ENCODE peak calls at places on chromosomes 2 and 18, in five cellular contexts. One of them, this sample, is unnamed.

GRCh38 chr2:133063792-133064191 is 393.8 kb upstream of the LYPD1 start:
- DNase-seq in GM23338: peak; percentile 87
- DNase-seq in cardiac fibroblast: peak; percentile 5
- DNase-seq in epithelial cell of proximal tubule: no peak
- DNase-seq in adrenal gland: no peak
- DNase-seq in this sample: peak; percentile 39

GRCh38 chr2:157497603-157498314 is 53.9 kb upstream of the CYTIP start:
- DNase-seq in GM23338: peak; percentile 82
- DNase-seq in cardiac fibroblast: peak; percentile 50
- DNase-seq in epithelial cell of proximal tubule: no peak
- DNase-seq in adrenal gland: no peak
- DNase-seq in this sample: peak; percentile 53

GRCh38 chr2:122433123-122433754 is 677.8 kb downstream of the TSN start:
- DNase-seq in GM23338: no peak
- DNase-seq in cardiac fibroblast: no peak
- DNase-seq in epithelial cell of proximal tubule: peak; percentile 84
- DNase-seq in adrenal gland: no peak
- DNase-seq in this sample: peak; percentile 22

GRCh38 chr2:226813148-226813701 is 13.6 kb upstream of the IRS1 start:
- DNase-seq in GM23338: peak; percentile 67
- DNase-seq in cardiac fibroblast: no peak
- DNase-seq in epithelial cell of proximal tubule: no peak
- DNase-seq in adrenal gland: no peak
- DNase-seq in this sample: peak; percentile 55

GRCh38 chr2:232030229-232030628 is 68.7 kb downstream of the DIS3L2 start:
- DNase-seq in GM23338: peak; percentile 56
- DNase-seq in cardiac fibroblast: no peak
- DNase-seq in epithelial cell of proximal tubule: no peak
- DNase-seq in adrenal gland: no peak
- DNase-seq in this sample: no peak

GRCh38 chr2:238684362-238685326 is 163.2 kb upstream of the TWIST2 start:
- DNase-seq in GM23338: no peak
- DNase-seq in cardiac fibroblast: peak; percentile 96
- DNase-seq in epithelial cell of proximal tubule: peak; percentile 16
- DNase-seq in adrenal gland: peak; percentile 39
- DNase-seq in this sample: peak; percentile 98

GRCh38 chr2:63614983-63615945 is 26.5 kb downstream of the MDH1 start:
- DNase-seq in GM23338: peak; percentile 89
- DNase-seq in cardiac fibroblast: peak; percentile 48
- DNase-seq in epithelial cell of proximal tubule: no peak
- DNase-seq in adrenal gland: no peak
- DNase-seq in this sample: peak; percentile 86

GRCh38 chr2:15986068-15986560 is 45.8 kb downstream of the MYCN start:
- DNase-seq in GM23338: no peak
- DNase-seq in cardiac fibroblast: no peak
- DNase-seq in epithelial cell of proximal tubule: no peak
- DNase-seq in adrenal gland: peak; percentile 17
- DNase-seq in this sample: no peak

GRCh38 chr2:239363946-239364637 is 36.7 kb downstream of the HDAC4 start:
- DNase-seq in GM23338: no peak
- DNase-seq in cardiac fibroblast: no peak
- DNase-seq in epithelial cell of proximal tubule: no peak
- DNase-seq in adrenal gland: peak; percentile 10
- DNase-seq in this sample: no peak

GRCh38 chr2:223613017-223613950 is 11.1 kb upstream of the SCG2 start:
- DNase-seq in GM23338: peak; percentile 82
- DNase-seq in cardiac fibroblast: peak; percentile 98
- DNase-seq in epithelial cell of proximal tubule: peak; percentile 79
- DNase-seq in adrenal gland: peak; percentile 89
- DNase-seq in this sample: peak; percentile 98

GRCh38 chr2:181957668-181958067 is 28.0 kb upstream of the PPP1R1C start:
- DNase-seq in GM23338: no peak
- DNase-seq in cardiac fibroblast: no peak
- DNase-seq in epithelial cell of proximal tubule: no peak
- DNase-seq in adrenal gland: no peak
- DNase-seq in this sample: no peak

GRCh38 chr2:223779877-223780276 is 57.5 kb downstream of the AP1S3 start:
- DNase-seq in GM23338: peak; percentile 92
- DNase-seq in cardiac fibroblast: peak; percentile 59
- DNase-seq in epithelial cell of proximal tubule: no peak
- DNase-seq in adrenal gland: no peak
- DNase-seq in this sample: peak; percentile 53

GRCh38 chr18:13615432-13615861 is 110.9 kb downstream of the FAM210A start:
- DNase-seq in GM23338: no peak
- DNase-seq in cardiac fibroblast: no peak
- DNase-seq in epithelial cell of proximal tubule: no peak
- DNase-seq in adrenal gland: no peak
- DNase-seq in this sample: no peak

GRCh38 chr2:233831011-233831721 is 23.2 kb downstream of the HJURP start:
- DNase-seq in GM23338: no peak
- DNase-seq in cardiac fibroblast: no peak
- DNase-seq in epithelial cell of proximal tubule: no peak
- DNase-seq in adrenal gland: no peak
- DNase-seq in this sample: peak; percentile 35

GRCh38 chr2:74333175-74333574 is 10.0 kb downstream of the SLC4A5 start:
- DNase-seq in GM23338: peak; percentile 77
- DNase-seq in cardiac fibroblast: peak; percentile 66
- DNase-seq in epithelial cell of proximal tubule: no peak
- DNase-seq in adrenal gland: peak; percentile 40
- DNase-seq in this sample: peak; percentile 59
- TF ChIP-seq CTCF in GM23338: peak; percentile 86
- TF ChIP-seq CTCF in cardiac fibroblast: peak; percentile 65
- TF ChIP-seq CTCF in epithelial cell of proximal tubule: peak; percentile 74
- TF ChIP-seq CTCF in adrenal gland: peak; percentile 40
- TF ChIP-seq CTCF in this sample: peak; percentile 57

GRCh38 chr2:74499940-74500577 is 656 bp upstream of the LBX2 start:
- DNase-seq in GM23338: peak; percentile 25
- DNase-seq in cardiac fibroblast: no peak
- DNase-seq in epithelial cell of proximal tubule: no peak
- DNase-seq in adrenal gland: no peak
- DNase-seq in this sample: no peak

GRCh38 chr2:74502147-74502719 is 2.8 kb upstream of the LBX2 start:
- DNase-seq in GM23338: no peak
- DNase-seq in cardiac fibroblast: peak; percentile 28
- DNase-seq in epithelial cell of proximal tubule: no peak
- DNase-seq in adrenal gland: no peak
- DNase-seq in this sample: no peak

GRCh38 chr2:74500578-74500946 is 1.2 kb upstream of the LBX2 start:
- DNase-seq in GM23338: peak; percentile 51
- DNase-seq in cardiac fibroblast: no peak
- DNase-seq in epithelial cell of proximal tubule: no peak
- DNase-seq in adrenal gland: no peak
- DNase-seq in this sample: no peak

GRCh38 chr2:74502720-74503505 is 3.5 kb upstream of the LBX2 start:
- DNase-seq in GM23338: peak; percentile 73
- DNase-seq in cardiac fibroblast: peak; percentile 92
- DNase-seq in epithelial cell of proximal tubule: no peak
- DNase-seq in adrenal gland: peak; percentile 86
- DNase-seq in this sample: peak; percentile 77

GRCh38 chr2:74501335-74502071 is 2.1 kb upstream of the LBX2 start:
- DNase-seq in GM23338: peak; percentile 55
- DNase-seq in cardiac fibroblast: no peak
- DNase-seq in epithelial cell of proximal tubule: no peak
- DNase-seq in adrenal gland: no peak
- DNase-seq in this sample: no peak
- H3K4me3 ChIP-seq in GM23338: peak overlapping the region; percentile 71
- H3K4me3 ChIP-seq in cardiac fibroblast: peak overlapping the region; percentile 69
- H3K4me3 ChIP-seq in epithelial cell of proximal tubule: peak overlapping the region; percentile 94
- H3K4me3 ChIP-seq in adrenal gland: no peak overlapping the region
- H3K4me3 ChIP-seq in this sample: no peak overlapping the region

DNA sequence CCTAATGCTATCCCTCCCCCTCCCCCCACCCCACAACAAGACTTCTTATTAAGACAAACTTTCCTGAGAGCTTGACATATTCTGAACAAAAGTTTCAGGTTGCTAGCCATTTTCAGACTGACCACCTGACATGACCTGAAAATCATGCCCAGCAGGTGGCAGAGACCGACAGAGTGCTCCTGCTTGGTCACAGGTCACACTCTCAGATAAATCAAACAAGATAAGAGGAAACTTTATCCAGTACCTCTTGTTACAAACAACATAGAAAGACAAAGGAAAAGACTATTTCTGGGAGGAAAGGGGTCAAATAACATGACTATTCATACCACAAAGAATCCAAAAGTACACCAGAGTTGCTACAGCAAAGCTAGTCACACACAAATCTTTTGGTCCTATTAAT is 107.4 kb downstream of the TMEM200C start:
- DNase-seq in GM23338: peak; percentile 1
- DNase-seq in cardiac fibroblast: no peak
- DNase-seq in epithelial cell of proximal tubule: no peak
- DNase-seq in adrenal gland: no peak
- DNase-seq in this sample: no peak
- TF ChIP-seq CTCF in GM23338: peak; percentile 16
- TF ChIP-seq CTCF in cardiac fibroblast: no peak
- TF ChIP-seq CTCF in epithelial cell of proximal tubule: no peak
- TF ChIP-seq CTCF in adrenal gland: no peak
- TF ChIP-seq CTCF in this sample: no peak

GRCh38 chr18:72543362-72544055 is 633 bp downstream of the CBLN2 start:
- DNase-seq in GM23338: peak; percentile 32
- DNase-seq in cardiac fibroblast: no peak
- DNase-seq in epithelial cell of proximal tubule: no peak
- DNase-seq in adrenal gland: no peak
- DNase-seq in this sample: no peak

GRCh38 chr18:72539861-72540260 is 4.3 kb downstream of the CBLN2 start:
- DNase-seq in GM23338: no peak
- DNase-seq in cardiac fibroblast: no peak
- DNase-seq in epithelial cell of proximal tubule: no peak
- DNase-seq in adrenal gland: no peak
- DNase-seq in this sample: no peak

GRCh38 chr18:72541871-72542690 is 2.1 kb downstream of the CBLN2 start:
- DNase-seq in GM23338: peak; percentile 47
- DNase-seq in cardiac fibroblast: no peak
- DNase-seq in epithelial cell of proximal tubule: no peak
- DNase-seq in adrenal gland: no peak
- DNase-seq in this sample: peak; percentile 8

GRCh38 chr18:72542993-72543361 is 1.2 kb downstream of the CBLN2 start:
- DNase-seq in GM23338: peak; percentile 13
- DNase-seq in cardiac fibroblast: peak; percentile 0
- DNase-seq in epithelial cell of proximal tubule: no peak
- DNase-seq in adrenal gland: no peak
- DNase-seq in this sample: peak; percentile 1

DNA sequence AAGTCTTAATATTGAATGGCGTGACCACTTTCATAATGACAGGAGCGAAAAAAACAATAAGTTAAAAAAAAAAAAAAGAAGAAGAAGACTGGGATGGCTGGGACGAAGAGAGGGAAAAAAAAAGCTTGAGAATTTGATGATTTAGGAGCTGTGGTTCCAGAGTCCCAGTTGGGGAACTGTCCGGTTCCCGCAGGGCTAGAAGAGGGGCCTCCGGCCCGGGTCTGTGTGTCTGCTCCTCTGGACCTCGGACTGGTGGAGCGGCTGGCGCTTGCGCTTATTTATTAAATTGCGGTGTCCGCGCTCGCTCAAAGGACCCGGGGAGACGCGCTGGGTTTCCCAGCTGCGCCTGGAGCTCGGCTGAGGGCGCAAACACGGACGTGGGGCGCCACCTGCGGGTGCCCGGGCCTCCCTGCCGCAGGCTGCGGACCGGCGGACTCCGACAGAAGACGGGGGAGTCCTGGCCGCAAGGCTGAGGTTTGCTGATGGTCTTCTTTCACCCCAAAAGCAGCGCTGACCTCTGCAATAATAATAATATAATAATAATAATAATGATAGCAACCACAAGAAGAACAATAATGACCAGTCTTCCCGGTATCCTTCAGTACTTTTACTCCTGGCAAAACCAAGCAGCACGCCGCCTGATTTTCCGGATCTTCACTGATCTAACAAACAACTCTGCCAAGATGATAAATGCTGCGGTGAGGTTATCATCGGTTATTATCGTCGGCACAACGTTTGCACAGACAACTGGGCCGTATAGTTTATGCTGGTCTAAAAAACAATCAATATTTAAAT is at the start of gene CBLN2:
- DNase-seq in GM23338: peak; percentile 77
- DNase-seq in cardiac fibroblast: peak; percentile 67
- DNase-seq in epithelial cell of proximal tubule: no peak
- DNase-seq in adrenal gland: peak; percentile 46
- DNase-seq in this sample: peak; percentile 76
- H3K4me3 ChIP-seq in GM23338: peak within 1 kb of the TSS; percentile 39
- H3K4me3 ChIP-seq in cardiac fibroblast: peak within 1 kb of the TSS; percentile 26
- H3K4me3 ChIP-seq in epithelial cell of proximal tubule: peak within 1 kb of the TSS; percentile 39
- H3K4me3 ChIP-seq in adrenal gland: no peak within 1 kb of the TSS
- H3K4me3 ChIP-seq in this sample: peak within 1 kb of the TSS; percentile 7

GRCh38 chr18:62720048-62720447 is 4.7 kb downstream of the PHLPP1 start:
- DNase-seq in GM23338: no peak
- DNase-seq in cardiac fibroblast: no peak
- DNase-seq in epithelial cell of proximal tubule: no peak
- DNase-seq in adrenal gland: no peak
- DNase-seq in this sample: no peak
- TF ChIP-seq CTCF in GM23338: no peak
- TF ChIP-seq CTCF in cardiac fibroblast: no peak
- TF ChIP-seq CTCF in epithelial cell of proximal tubule: no peak
- TF ChIP-seq CTCF in adrenal gland: no peak
- TF ChIP-seq CTCF in this sample: no peak

GRCh38 chr2:85399183-85399455 is 11.0 kb downstream of the CAPG start:
- DNase-seq in GM23338: no peak
- DNase-seq in cardiac fibroblast: no peak
- DNase-seq in epithelial cell of proximal tubule: no peak
- DNase-seq in adrenal gland: no peak
- DNase-seq in this sample: no peak

GRCh38 chr2:85401844-85402243 is 8.3 kb downstream of the CAPG start:
- DNase-seq in GM23338: no peak
- DNase-seq in cardiac fibroblast: no peak
- DNase-seq in epithelial cell of proximal tubule: no peak
- DNase-seq in adrenal gland: no peak
- DNase-seq in this sample: no peak

GRCh38 chr2:85400541-85400940 is 9.6 kb downstream of the CAPG start:
- DNase-seq in GM23338: no peak
- DNase-seq in cardiac fibroblast: no peak
- DNase-seq in epithelial cell of proximal tubule: no peak
- DNase-seq in adrenal gland: no peak
- DNase-seq in this sample: no peak

GRCh38 chr2:85400023-85400422 is 10.1 kb downstream of the CAPG start:
- DNase-seq in GM23338: no peak
- DNase-seq in cardiac fibroblast: no peak
- DNase-seq in epithelial cell of proximal tubule: no peak
- DNase-seq in adrenal gland: no peak
- DNase-seq in this sample: no peak

GRCh38 chr2:85400951-85401805 is 9.0 kb downstream of the CAPG start:
- DNase-seq in GM23338: no peak
- DNase-seq in cardiac fibroblast: no peak
- DNase-seq in epithelial cell of proximal tubule: no peak
- DNase-seq in adrenal gland: no peak
- DNase-seq in this sample: no peak
- H3K4me3 ChIP-seq in GM23338: no peak overlapping the region
- H3K4me3 ChIP-seq in cardiac fibroblast: no peak overlapping the region
- H3K4me3 ChIP-seq in epithelial cell of proximal tubule: no peak overlapping the region
- H3K4me3 ChIP-seq in adrenal gland: no peak overlapping the region
- H3K4me3 ChIP-seq in this sample: no peak overlapping the region